ENCODE peak calls at places on chromosomes 1 and 21, in nine cellular contexts. L is left ventricle myocardium inferior, V is fibroblast of mammary gland, F is HFF-Myc, A is endothelial cell, M is GM06990, Q is Calu3, R is bronchial epithelial cell, P is HFFc6. C is an unnamed sample.
A peak's percentile ranks its signal among the peaks of the same experiment; 100 is the strongest.

GRCh38 chr1:60847855-60848582 is 234.3 kb upstream of the NFIA start:
- DNase-seq in L (no peak), V (no peak), F (no peak), A (no peak), M (no peak), Q (no peak), R (no peak), P (no peak), C (no peak)

GRCh38 chr1:245132771-245133170 is 22.0 kb upstream of the KIF26B start:
- DNase-seq in L (no peak), V (no peak), F (no peak), A (no peak), M (no peak), Q (no peak), R (no peak), P (no peak), C (no peak)

GRCh38 chr1:204858381-204858821 is 12.3 kb upstream of the NFASC start:
- DNase-seq in L (no peak), V (peak; percentile 18), F (no peak), A (no peak), M (no peak), Q (no peak), R (no peak), P (no peak), C (no peak)

GRCh38 chr1:247007511-247008405 is at the start of gene ZNF695:
- DNase-seq in L (peak; percentile 86), V (peak; percentile 94), F (peak; percentile 82), A (peak; percentile 90), M (peak; percentile 84), Q (peak; percentile 99), R (peak; percentile 89), P (peak; percentile 84), C (peak; percentile 96)

GRCh38 chr1:27496604-27497155 is 6.7 kb upstream of the WASF2 start:
- DNase-seq in L (peak; percentile 50), V (peak; percentile 52), F (no peak), A (peak; percentile 26), M (no peak), Q (no peak), R (no peak), P (no peak), C (no peak)

GRCh38 chr1:217134857-217135568 is 411.8 kb upstream of the ESRRG start:
- DNase-seq in L (no peak), V (peak; percentile 5), F (no peak), A (peak; percentile 9), M (no peak), Q (peak; percentile 20), R (no peak), P (no peak), C (peak; percentile 31)

GRCh38 chr1:26733982-26734381 is 38.2 kb downstream of the ARID1A start:
- DNase-seq in L (no peak), V (peak; percentile 93), F (no peak), A (no peak), M (no peak), Q (no peak), R (peak; percentile 51), P (peak; percentile 70), C (no peak)

GRCh38 chr21:29145837-29146453 is 15.5 kb downstream of the MAP3K7CL start:
- DNase-seq in L (no peak), V (peak; percentile 45), F (no peak), A (no peak), M (no peak), Q (no peak), R (peak; percentile 96), P (no peak), C (no peak)

GRCh38 chr1:172531412-172531811 is 1.5 kb upstream of the SUCO start:
- DNase-seq in L (no peak), V (no peak), F (no peak), A (no peak), M (no peak), Q (no peak), R (no peak), P (no peak), C (no peak)

GRCh38 chr1:172530000-172530399 is 3.0 kb upstream of the SUCO start:
- DNase-seq in L (no peak), V (no peak), F (no peak), A (no peak), M (no peak), Q (no peak), R (no peak), P (peak; percentile 69), C (no peak)

GRCh38 chr1:172533511-172534116 is 664 bp downstream of the SUCO start:
- DNase-seq in L (no peak), V (peak; percentile 31), F (no peak), A (peak; percentile 18), M (no peak), Q (no peak), R (peak; percentile 40), P (no peak), C (peak; percentile 10)

GRCh38 chr1:172531846-172532699 is 877 bp upstream of the SUCO start:
- DNase-seq in L (peak; percentile 77), V (peak; percentile 98), F (peak; percentile 97), A (peak; percentile 79), M (no peak), Q (peak; percentile 90), R (peak; percentile 97), P (peak; percentile 98), C (peak; percentile 88)

DNA sequence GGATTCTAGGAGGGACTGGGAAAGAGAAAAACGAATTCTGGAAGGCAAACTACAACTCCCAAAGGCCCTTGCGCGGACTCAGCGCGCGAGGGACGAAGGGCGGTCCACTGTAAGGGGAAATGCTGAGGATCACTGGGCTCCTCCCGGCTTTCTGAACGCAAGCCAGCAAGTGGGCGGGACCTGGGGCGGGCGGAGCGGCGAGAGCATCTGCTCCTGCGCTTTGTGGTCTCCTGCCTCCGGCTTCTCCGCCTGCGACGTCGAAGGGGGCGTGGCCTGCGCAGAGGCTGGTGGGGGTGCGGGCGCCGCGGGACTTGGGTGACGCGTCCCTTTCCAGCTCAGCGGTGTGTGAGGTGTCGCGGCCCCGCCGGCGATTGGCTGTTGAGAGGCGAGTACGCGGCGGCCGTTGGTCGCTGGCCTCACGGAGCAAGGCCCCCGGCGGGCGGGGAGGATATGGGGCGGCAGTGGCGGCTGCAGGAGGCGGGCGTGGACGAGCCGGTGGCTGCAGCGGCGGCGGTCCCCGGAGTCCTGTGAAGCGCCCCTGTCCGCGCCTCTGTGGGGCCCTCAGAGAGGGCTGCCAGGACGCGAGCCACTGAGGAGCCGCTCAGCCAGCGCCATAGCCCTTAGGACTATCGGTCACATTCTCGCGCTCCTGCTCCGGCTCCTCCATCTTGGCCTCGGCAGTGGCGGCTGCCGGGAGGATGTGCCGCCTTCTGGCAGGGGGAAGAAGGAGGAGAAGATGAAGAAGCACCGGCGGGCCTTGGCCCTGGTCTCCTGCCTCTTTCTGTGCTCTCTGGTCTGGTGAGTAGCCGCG is at the start of gene SUCO:
- DNase-seq in L (peak; percentile 100), V (peak; percentile 98), F (peak; percentile 93), A (peak; percentile 99), M (peak; percentile 100), Q (peak; percentile 100), R (peak; percentile 95), P (peak; percentile 100), C (peak; percentile 97)
- TF ChIP-seq CTCF in L (no peak), V (no peak), F (no peak), A (no peak), M (peak; percentile 14), Q (no peak), R (no peak), P (peak; percentile 29), C (peak; percentile 3)

GRCh38 chr1:91335607-91336006 is 69.0 kb downstream of the HFM1 start:
- DNase-seq in L (no peak), V (peak; percentile 10), F (no peak), A (no peak), M (no peak), Q (no peak), R (no peak), P (no peak), C (no peak)

GRCh38 chr1:91338501-91338900 is 66.1 kb downstream of the HFM1 start:
- DNase-seq in L (no peak), V (no peak), F (no peak), A (no peak), M (no peak), Q (no peak), R (no peak), P (no peak), C (no peak)
- TF ChIP-seq CTCF in L (no peak), V (no peak), F (no peak), A (no peak), M (no peak), Q (no peak), R (no peak), P (no peak), C (no peak)

GRCh38 chr1:210587547-210587946 is 258.8 kb downstream of the HHAT start:
- DNase-seq in L (no peak), V (peak; percentile 8), F (peak; percentile 14), A (no peak), M (no peak), Q (no peak), R (no peak), P (no peak), C (no peak)

GRCh38 chr1:210582186-210582981 is 253.7 kb downstream of the HHAT start:
- DNase-seq in L (no peak), V (no peak), F (no peak), A (no peak), M (no peak), Q (no peak), R (no peak), P (no peak), C (no peak)

GRCh38 chr1:210586785-210587184 is 258.1 kb downstream of the HHAT start:
- DNase-seq in L (no peak), V (no peak), F (no peak), A (no peak), M (no peak), Q (no peak), R (no peak), P (no peak), C (no peak)

GRCh38 chr1:210588357-210588756 is 259.7 kb downstream of the HHAT start:
- DNase-seq in L (no peak), V (no peak), F (no peak), A (no peak), M (no peak), Q (no peak), R (no peak), P (no peak), C (no peak)

DNA sequence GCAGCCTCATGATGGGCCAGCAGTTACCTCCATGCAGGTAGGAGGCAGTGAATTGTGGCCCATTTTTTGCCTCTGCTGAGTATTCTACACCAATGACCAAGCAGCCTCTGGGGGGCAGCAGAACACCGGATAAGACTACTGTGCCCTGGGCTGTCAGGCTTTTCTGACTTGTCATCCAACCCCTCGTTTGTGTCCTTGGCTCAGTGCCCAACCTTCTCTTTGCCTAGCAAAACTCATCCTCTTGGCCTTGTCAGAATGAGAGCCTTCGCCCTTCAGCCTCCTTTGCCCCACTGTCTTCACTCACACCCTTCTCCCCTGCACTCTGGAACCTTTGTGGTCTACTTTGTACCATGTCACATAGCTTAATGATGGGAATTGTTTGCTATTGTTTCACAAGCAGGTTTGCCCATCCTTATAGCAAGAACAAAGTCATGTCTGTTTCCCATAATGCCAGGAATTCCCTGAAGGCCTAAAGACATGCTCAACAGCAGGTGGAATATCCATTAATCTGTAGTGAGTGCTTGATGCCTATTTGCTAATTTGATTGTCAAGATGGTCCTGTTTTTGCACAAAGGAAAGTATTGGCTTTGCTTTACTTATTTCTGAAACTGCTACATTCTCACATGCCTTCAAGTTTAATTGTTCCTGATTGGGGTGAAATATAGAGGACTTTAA is 255.9 kb downstream of the HHAT start:
- DNase-seq in L (peak; percentile 72), V (peak; percentile 79), F (peak; percentile 50), A (peak; percentile 87), M (peak; percentile 11), Q (peak; percentile 92), R (peak; percentile 67), P (peak; percentile 77), C (peak; percentile 61)
- TF ChIP-seq CTCF in L (peak; percentile 70), V (peak; percentile 65), F (peak; percentile 77), A (peak; percentile 60), M (peak; percentile 69), Q (peak; percentile 70), R (peak; percentile 84), P (peak; percentile 90), C (peak; percentile 70)

GRCh38 chr1:35287807-35288640 is 19.5 kb downstream of the ZMYM4 start:
- DNase-seq in L (no peak), V (peak; percentile 78), F (no peak), A (no peak), M (no peak), Q (no peak), R (peak; percentile 63), P (peak; percentile 79), C (no peak)
- TF ChIP-seq CTCF in L (no peak), V (no peak), F (no peak), A (no peak), M (no peak), Q (no peak), R (no peak), P (no peak), C (no peak)

C was measured in GM10248.